ENCODE peak calls at places on chromosomes 7 and 10, in seven cellular contexts. Z is NCI-H1092; N is mammary epithelial cell; T is stimulated activated CD4-positive, alpha-beta T cell treated with anti-CD3 and anti-CD28 coated beads, TNF-alpha, amount 100 ng/mL, for 4 hours; S is WTC11; K is ELF-1; H is astrocyte of the spinal cord. M is an unnamed sample.

GRCh38 chr7:148882192-148882591 is 1.9 kb downstream of the EZH2 start:
- DNase-seq in S (no peak), K (no peak), N (no peak), T (no peak), Z (no peak), H (no peak), M (no peak)

GRCh38 chr10:113820507-113820906 is 33.4 kb downstream of the DCLRE1A start:
- DNase-seq in H (no peak), N (no peak), Z (no peak), K (peak; percentile 45), S (peak; percentile 52), T (no peak), M (no peak)

GRCh38 chr10:72171175-72171630 is 44.6 kb upstream of the ANAPC16 start:
- DNase-seq in K (peak; percentile 78), N (peak; percentile 94), H (peak; percentile 84), Z (no peak), S (no peak), T (no peak), M (no peak)

GRCh38 chr7:150428671-150429451 is 21.6 kb upstream of the GIMAP8 start:
- DNase-seq in Z (no peak), K (peak; percentile 55), N (peak; percentile 82), S (no peak), T (no peak), H (peak; percentile 87), M (peak; percentile 39)

GRCh38 chr10:50417906-50418697 is 166.8 kb upstream of the ASAH2 start:
- DNase-seq in H (peak; percentile 89), K (peak; percentile 92), Z (no peak), T (peak; percentile 9), N (peak; percentile 91), S (peak; percentile 73), M (peak; percentile 59)

GRCh38 chr7:136254148-136254547 is 277.0 kb upstream of the MTPN start:
- DNase-seq in H (no peak), K (no peak), Z (no peak), N (no peak), T (no peak), S (no peak), M (no peak)

GRCh38 chr10:104306897-104307296 is 31.4 kb downstream of the ITPRIP start:
- DNase-seq in K (no peak), H (no peak), S (no peak), T (no peak), Z (no peak), N (no peak), M (no peak)

GRCh38 chr7:111098011-111098925 is 7.3 kb downstream of the LRRN3 start:
- DNase-seq in K (peak; percentile 26), N (no peak), T (peak; percentile 30), Z (peak; percentile 10), S (peak; percentile 43), H (peak; percentile 64), M (peak; percentile 56)

GRCh38 chr7:155591055-155591750 is 44.8 kb upstream of the CNPY1 start:
- DNase-seq in K (no peak), Z (no peak), T (no peak), S (no peak), N (peak; percentile 45), H (no peak), M (no peak)

GRCh38 chr10:132036153-132036886 is 29.4 kb upstream of the JAKMIP3 start:
- DNase-seq in H (no peak), N (peak; percentile 21), Z (no peak), S (peak; percentile 58), T (no peak), K (peak; percentile 44), M (no peak)

GRCh38 chr10:128324058-128324457 is 197.8 kb upstream of the MKI67 start:
- DNase-seq in K (peak; percentile 83), N (no peak), H (no peak), S (peak; percentile 75), Z (no peak), T (no peak), M (no peak)

GRCh38 chr7:39741942-39742623 is 118.7 kb downstream of the RALA start:
- DNase-seq in S (peak; percentile 96), N (peak; percentile 67), Z (no peak), T (no peak), H (peak; percentile 37), K (peak; percentile 91), M (peak; percentile 41)

GRCh38 chr7:20279979-20280378 is 50.7 kb upstream of the ITGB8 start:
- DNase-seq in T (no peak), S (no peak), H (no peak), N (no peak), K (no peak), Z (no peak), M (no peak)

GRCh38 chr10:49138361-49138891 is 4.6 kb upstream of the FAM170B start:
- DNase-seq in N (no peak), Z (no peak), H (peak; percentile 82), T (no peak), K (no peak), S (no peak), M (no peak)

GRCh38 chr10:77237120-77237519 is 400.5 kb downstream of the KCNMA1 start:
- DNase-seq in N (no peak), K (no peak), S (no peak), T (no peak), Z (no peak), H (no peak), M (no peak)

GRCh38 chr7:151281686-151282085 is 33.2 kb upstream of the SMARCD3 start:
- DNase-seq in S (no peak), K (no peak), T (no peak), N (no peak), H (no peak), Z (no peak), M (no peak)

GRCh38 chr7:67625257-67625713 is 628.7 kb downstream of the TYW1 start:
- DNase-seq in Z (peak; percentile 84), H (peak; percentile 35), S (peak; percentile 92), T (no peak), N (no peak), K (peak; percentile 91), M (peak; percentile 37)

GRCh38 chr7:50827281-50827680 is 44.6 kb upstream of the GRB10 start:
- DNase-seq in Z (no peak), H (no peak), T (no peak), K (no peak), N (no peak), S (no peak), M (no peak)

GRCh38 chr7:20021834-20022233 is 195.3 kb downstream of the MACC1 start:
- DNase-seq in N (no peak), Z (no peak), S (no peak), T (no peak), K (no peak), H (no peak), M (no peak)

GRCh38 chr7:130369110-130369711 is 11.1 kb upstream of the CPA1 start:
- DNase-seq in S (no peak), T (no peak), N (no peak), Z (no peak), K (no peak), H (no peak), M (no peak)

GRCh38 chr10:106474891-106475290 is 689.6 kb downstream of the SORCS1 start:
- DNase-seq in N (peak; percentile 36), K (no peak), H (no peak), S (no peak), Z (no peak), T (no peak), M (no peak)

GRCh38 chr7:29375641-29376562 is 181.3 kb downstream of the CHN2 start:
- DNase-seq in Z (no peak), S (no peak), N (peak; percentile 30), T (no peak), H (no peak), K (peak; percentile 33), M (no peak)

GRCh38 chr10:47035447-47036337 is 124.5 kb downstream of the PTPN20 start:
- DNase-seq in K (no peak), N (no peak), Z (no peak), H (no peak), S (peak; percentile 2), T (no peak), M (no peak)

M was measured in B cell.